ENCODE peak calls at places on chromosomes 5 and 9, in five cellular contexts. R is stromal cell of bone marrow; S is Right ventricle myocardium inferior; J is activated naive CD4-positive, alpha-beta T cell; C is HTR-8/SVneo. W is an unnamed sample.

GRCh38 chr5:72788851-72789505 is 27.5 kb upstream of the TNPO1 start:
- DNase-seq in R (peak; percentile 9), S (no peak), J (no peak), C (peak; percentile 26), W (no peak)

GRCh38 chr9:131776473-131776872 is 36.6 kb upstream of the RAPGEF1 start:
- DNase-seq in R (peak; percentile 17), S (no peak), J (no peak), C (no peak), W (no peak)

GRCh38 chr9:110255417-110256141 is 728 bp downstream of the TXN start:
- DNase-seq in R (no peak), S (peak; percentile 89), J (no peak), C (peak; percentile 35), W (no peak)

GRCh38 chr9:20865357-20865756 is 166.1 kb downstream of the HACD4 start:
- DNase-seq in R (no peak), S (no peak), J (no peak), C (no peak), W (no peak)

GRCh38 chr5:180484813-180485212 is 9.4 kb upstream of the CNOT6 start:
- DNase-seq in R (no peak), S (no peak), J (no peak), C (no peak), W (no peak)

GRCh38 chr9:35717132-35717870 is 14.7 kb downstream of the TLN1 start:
- DNase-seq in R (no peak), S (no peak), J (no peak), C (no peak), W (no peak)

GRCh38 chr5:157217289-157218024 is 36.8 kb downstream of the ITK start:
- DNase-seq in R (no peak), S (no peak), J (no peak), C (no peak), W (no peak)

GRCh38 chr5:6732634-6733410 is 19.6 kb downstream of the TENT4A start:
- DNase-seq in R (no peak), S (peak; percentile 83), J (no peak), C (peak; percentile 93), W (peak; percentile 78)

GRCh38 chr5:103211858-103212500 is 46.6 kb upstream of the MACIR start:
- DNase-seq in R (no peak), S (no peak), J (no peak), C (no peak), W (no peak)

GRCh38 chr9:79651251-79651795 is 79.6 kb downstream of the TLE4 start:
- DNase-seq in R (no peak), S (peak; percentile 72), J (no peak), C (no peak), W (no peak)

GRCh38 chr5:77143998-77144836 is 57.1 kb upstream of the ZBED3 start:
- DNase-seq in R (peak; percentile 58), S (no peak), J (peak; percentile 30), C (peak; percentile 65), W (no peak)

GRCh38 chr9:15271403-15271802 is 35.6 kb downstream of the TTC39B start:
- DNase-seq in R (no peak), S (no peak), J (no peak), C (no peak), W (no peak)

GRCh38 chr5:149227168-149227826 is 44.4 kb upstream of the AFAP1L1 start:
- DNase-seq in R (no peak), S (no peak), J (no peak), C (peak; percentile 31), W (peak; percentile 52)

GRCh38 chr5:98810206-98810605 is 36.7 kb downstream of the RGMB start:
- DNase-seq in R (no peak), S (no peak), J (no peak), C (no peak), W (no peak)

GRCh38 chr5:87770601-87771121 is 357.9 kb upstream of the CCNH start:
- DNase-seq in R (no peak), S (no peak), J (no peak), C (no peak), W (no peak)

GRCh38 chr5:96431376-96432244 is 1.4 kb downstream of the PCSK1 start:
- DNase-seq in R (peak; percentile 67), S (no peak), J (no peak), C (no peak), W (no peak)

GRCh38 chr5:176776916-176777315 is 33.4 kb upstream of the UNC5A start:
- DNase-seq in R (no peak), S (no peak), J (no peak), C (no peak), W (no peak)

GRCh38 chr5:135386886-135387628 is 12.0 kb downstream of the MACROH2A1 start:
- DNase-seq in R (peak; percentile 73), S (no peak), J (no peak), C (peak; percentile 59), W (peak; percentile 80)

GRCh38 chr9:136276716-136277115 is 27.2 kb downstream of the CCDC187 start:
- DNase-seq in R (no peak), S (no peak), J (no peak), C (no peak), W (no peak)

GRCh38 chr9:84773023-84773422 is 103.5 kb downstream of the NTRK2 start:
- DNase-seq in R (no peak), S (no peak), J (no peak), C (no peak), W (no peak)

GRCh38 chr5:6394429-6395101 is 16.2 kb upstream of the MED10 start:
- DNase-seq in R (no peak), S (no peak), J (no peak), C (no peak), W (no peak)

GRCh38 chr5:154654484-154655375 is 100.4 kb upstream of the LARP1 start:
- DNase-seq in R (no peak), S (no peak), J (no peak), C (no peak), W (no peak)

GRCh38 chr9:89522261-89522978 is 24.5 kb upstream of the SEMA4D start:
- DNase-seq in R (no peak), S (no peak), J (peak; percentile 45), C (no peak), W (no peak)

GRCh38 chr5:126846756-126847155 is 69.8 kb downstream of the LMNB1 start:
- DNase-seq in R (no peak), S (no peak), J (no peak), C (no peak), W (no peak)

GRCh38 chr9:89850633-89851325 is 246.0 kb downstream of the GADD45G start:
- DNase-seq in R (peak; percentile 51), S (no peak), J (no peak), C (no peak), W (no peak)

GRCh38 chr5:103166704-103167103 is 46.6 kb downstream of the PPIP5K2 start:
- DNase-seq in R (no peak), S (no peak), J (no peak), C (no peak), W (no peak)

GRCh38 chr5:33810491-33811120 is 81.2 kb downstream of the ADAMTS12 start:
- DNase-seq in R (no peak), S (no peak), J (no peak), C (no peak), W (no peak)

GRCh38 chr5:170139786-170140335 is 34.2 kb downstream of the FOXI1 start:
- DNase-seq in R (no peak), S (no peak), J (no peak), C (no peak), W (no peak)

GRCh38 chr5:140358738-140359310 is 1.2 kb upstream of the SLC4A9 start:
- DNase-seq in R (peak; percentile 20), S (no peak), J (no peak), C (peak; percentile 53), W (peak; percentile 44)

GRCh38 chr5:15899481-15899880 is 280.1 kb downstream of the MARCHF11 start:
- DNase-seq in R (no peak), S (no peak), J (no peak), C (no peak), W (no peak)

GRCh38 chr5:61228229-61228628 is 66.0 kb upstream of the SMIM15 start:
- DNase-seq in R (no peak), S (no peak), J (no peak), C (no peak), W (no peak)

GRCh38 chr5:72608297-72608696 is 101.1 kb upstream of the ZNF366 start:
- DNase-seq in R (no peak), S (no peak), J (no peak), C (no peak), W (no peak)

GRCh38 chr9:137613259-137613658 is 5.5 kb upstream of the EHMT1 start:
- DNase-seq in R (no peak), S (peak; percentile 51), J (no peak), C (no peak), W (no peak)

GRCh38 chr9:15426019-15426418 is 3.3 kb downstream of the SNAPC3 start:
- DNase-seq in R (no peak), S (no peak), J (no peak), C (no peak), W (no peak)

GRCh38 chr9:15244001-15244441 is 63.0 kb downstream of the TTC39B start:
- DNase-seq in R (peak; percentile 43), S (no peak), J (no peak), C (no peak), W (no peak)

GRCh38 chr5:63719147-63719546 is 243.1 kb downstream of the HTR1A start:
- DNase-seq in R (no peak), S (no peak), J (no peak), C (no peak), W (no peak)